ENCODE peak calls at places on chromosomes 11 and 22, in ten cellular contexts. D is stomach, L is adrenal gland, S is ovary, E is A549, Q is Panc1, C is PC-9, V is IMR-90, A is heart left ventricle, J is body of pancreas. Y is an unnamed sample. For H3K4me1, the result is how much of the 10 kb centered on the place peaks cover.

GRCh38 chr11:59158206-59159068 is 13.5 kb upstream of the DTX4 start:
- DNase-seq in D (peak), L (peak), S (no peak), E (peak), Q (no peak), C (peak), V (peak), A (peak), J (peak), Y (peak)

GRCh38 chr22:49489821-49490220 is 337.9 kb downstream of the BRD1 start:
- DNase-seq in D (no peak), L (no peak), S (no peak), E (no peak), Q (no peak), C (no peak), V (no peak), A (no peak), J (no peak), Y (no peak)

GRCh38 chr11:102843474-102843873 is at the start of gene MMP3:
- DNase-seq in D (no peak), L (no peak), S (no peak), E (no peak), Q (no peak), C (no peak), V (peak), A (no peak), J (no peak), Y (no peak)

GRCh38 chr11:81915045-81915444 is 818.6 kb downstream of the FAM181B start:
- DNase-seq in D (no peak), L (no peak), S (no peak), E (no peak), Q (no peak), C (no peak), V (no peak), A (no peak), J (no peak), Y (no peak)

GRCh38 chr22:50529416-50530279 is at the start of gene TYMP:
- DNase-seq in D (peak), L (peak), S (no peak), E (peak), Q (no peak), C (no peak), V (no peak), A (peak), J (peak), Y (no peak)

GRCh38 chr11:117175104-117175503 is 3.4 kb upstream of the SIDT2 start:
- DNase-seq in D (peak), L (no peak), S (no peak), E (no peak), Q (no peak), C (no peak), V (no peak), A (no peak), J (no peak), Y (no peak)

GRCh38 chr11:14300661-14301304 is 58.2 kb downstream of the RRAS2 start:
- DNase-seq in D (peak), L (peak), S (peak), E (peak), Q (peak), C (peak), V (peak), A (peak), J (peak), Y (peak)

GRCh38 chr11:34924714-34925113 is 8.3 kb downstream of the PDHX start:
- DNase-seq in D (no peak), L (no peak), S (no peak), E (no peak), Q (no peak), C (no peak), V (no peak), A (no peak), J (no peak), Y (no peak)

GRCh38 chr11:13831707-13832106 is 130.8 kb upstream of the SPON1 start:
- DNase-seq in D (no peak), L (no peak), S (no peak), E (no peak), Q (no peak), C (no peak), V (no peak), A (no peak), J (peak), Y (no peak)

GRCh38 chr11:130712480-130712879 is 203.8 kb downstream of the SNX19 start:
- DNase-seq in D (no peak), L (no peak), S (no peak), E (no peak), Q (no peak), C (no peak), V (no peak), A (no peak), J (no peak), Y (no peak)

GRCh38 chr11:134443246-134443645 is 31.2 kb upstream of the B3GAT1 start:
- DNase-seq in D (no peak), L (no peak), S (no peak), E (no peak), Q (no peak), C (no peak), V (no peak), A (no peak), J (no peak), Y (no peak)

GRCh38 chr11:59263225-59263894 is 50.6 kb upstream of the MPEG1 start:
- DNase-seq in D (peak), L (no peak), S (no peak), E (no peak), Q (no peak), C (no peak), V (no peak), A (no peak), J (peak), Y (peak)

GRCh38 chr11:17699157-17700114 is 19.9 kb upstream of the MYOD1 start:
- DNase-seq in D (no peak), L (no peak), S (no peak), E (no peak), Q (no peak), C (no peak), V (peak), A (no peak), J (no peak), Y (no peak)
- TF ChIP-seq CTCF in D (no peak), L (no peak), S (no peak), E (no peak), Q (no peak), C (no peak), V (no peak), A (no peak), J (no peak), Y (no peak)

DNA sequence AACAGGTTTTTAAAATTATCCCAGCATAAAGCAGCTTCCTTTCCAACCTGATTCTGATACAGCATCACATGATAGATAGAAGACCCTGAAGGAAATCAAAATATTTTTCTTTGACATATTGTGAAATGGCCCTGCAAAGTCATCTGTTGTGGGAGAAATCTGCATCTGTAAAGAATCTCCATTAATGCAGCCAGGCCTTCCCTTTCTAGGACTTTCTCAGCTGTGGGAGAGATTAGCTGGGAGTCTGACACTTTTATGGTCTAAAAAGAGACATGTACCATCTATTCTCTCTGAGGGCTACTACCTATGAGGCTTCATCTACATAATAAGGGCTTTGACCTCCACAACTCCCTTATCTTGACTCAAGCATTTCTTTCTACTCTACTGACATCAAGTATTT is 238.1 kb downstream of the SWAP70 start:
- DNase-seq in D (no peak), L (no peak), S (no peak), E (no peak), Q (no peak), C (no peak), V (no peak), A (no peak), J (no peak), Y (no peak)
- H3K4me1 ChIP-seq in D (under half), L (under half), S (under half), E (under half), Q (under half), C (under half), V (under half), A (under half), J (under half), Y (under half)

GRCh38 chr22:46593211-46593676 is 26.9 kb upstream of the GRAMD4 start:
- DNase-seq in D (no peak), L (peak), S (no peak), E (no peak), Q (no peak), C (no peak), V (no peak), A (no peak), J (no peak), Y (peak)
- H3K4me3 ChIP-seq in D (no peak), L (no peak), S (no peak), E (no peak), Q (no peak), C (no peak), V (no peak), A (no peak), J (no peak), Y (no peak)

GRCh38 chr11:11966826-11967668 is 41.4 kb downstream of the DKK3 start:
- DNase-seq in D (peak), L (peak), S (peak), E (peak), Q (peak), C (no peak), V (peak), A (peak), J (peak), Y (peak)
- TF ChIP-seq CTCF in D (peak), L (peak), S (peak), E (peak), Q (peak), C (peak), V (peak), A (peak), J (peak), Y (peak)

DNA sequence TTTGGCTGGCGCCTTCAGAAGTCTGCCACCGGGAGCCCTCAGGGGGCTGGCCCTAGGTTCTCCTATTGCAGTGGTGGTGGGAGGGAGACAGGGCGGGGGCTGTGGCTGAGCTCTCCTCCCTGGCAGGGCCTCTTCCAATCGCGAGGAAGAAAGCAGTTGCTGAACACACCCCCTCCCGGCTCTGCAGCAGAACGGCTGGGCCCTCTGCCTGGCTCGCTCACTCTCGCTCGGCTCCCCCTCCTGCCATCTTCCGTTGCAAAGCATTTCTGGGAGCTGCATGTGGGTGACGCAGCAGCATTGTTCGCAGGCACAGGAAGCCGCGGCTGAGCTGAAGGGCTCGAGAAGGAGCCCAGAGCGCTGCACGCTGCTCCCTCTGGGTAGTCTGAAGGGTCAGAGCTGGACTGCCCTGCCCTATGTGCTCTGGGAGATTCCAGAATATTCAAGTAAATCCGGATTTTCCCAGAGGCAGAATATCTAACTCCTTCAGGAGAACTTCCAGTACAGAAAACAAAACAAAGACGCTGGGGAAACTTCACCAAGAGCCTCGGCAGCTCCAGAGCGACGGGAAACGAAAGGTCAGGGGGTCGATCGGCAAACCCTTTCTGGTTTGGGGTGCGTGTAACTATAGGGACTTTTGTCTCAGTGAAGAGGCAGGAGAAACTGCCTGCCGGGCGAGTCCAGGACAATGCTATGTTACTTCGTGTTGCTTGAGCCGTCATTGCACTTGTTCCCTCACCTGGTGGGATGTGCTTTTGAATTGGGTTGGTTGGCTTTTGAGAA is 26.3 kb upstream of the GRK2 start:
- DNase-seq in D (peak), L (peak), S (peak), E (peak), Q (peak), C (peak), V (peak), A (peak), J (peak), Y (peak)
- H3K4me1 ChIP-seq in D (under half), L (under half), S (under half), E (under half), Q (under half), C (half or more), V (under half), A (half or more), J (under half), Y (under half)

DNA sequence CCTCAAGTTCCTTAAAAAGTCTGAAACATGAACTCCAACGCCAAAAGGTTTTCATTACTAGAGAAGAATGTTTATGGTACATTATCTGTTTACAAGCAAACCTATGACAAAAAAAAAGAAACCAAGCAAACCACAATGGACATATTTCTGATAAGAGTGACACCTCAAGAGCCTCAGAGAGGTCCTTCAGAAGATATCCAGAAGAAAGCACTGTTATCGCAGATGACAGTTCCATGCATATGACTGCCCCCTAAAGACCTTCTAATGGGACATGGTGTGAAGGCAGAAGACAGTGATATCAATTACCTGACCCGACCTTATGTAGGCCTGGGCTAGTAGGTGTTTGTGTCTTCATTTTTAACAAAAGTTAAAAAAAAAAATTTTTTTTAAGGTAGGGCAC is 3.1 kb downstream of the HDHD5 start:
- DNase-seq in D (no peak), L (no peak), S (no peak), E (no peak), Q (no peak), C (no peak), V (no peak), A (no peak), J (no peak), Y (no peak)
- H3K4me3 ChIP-seq in D (no peak), L (no peak), S (no peak), E (no peak), Q (no peak), C (no peak), V (no peak), A (no peak), J (no peak), Y (no peak)

DNA sequence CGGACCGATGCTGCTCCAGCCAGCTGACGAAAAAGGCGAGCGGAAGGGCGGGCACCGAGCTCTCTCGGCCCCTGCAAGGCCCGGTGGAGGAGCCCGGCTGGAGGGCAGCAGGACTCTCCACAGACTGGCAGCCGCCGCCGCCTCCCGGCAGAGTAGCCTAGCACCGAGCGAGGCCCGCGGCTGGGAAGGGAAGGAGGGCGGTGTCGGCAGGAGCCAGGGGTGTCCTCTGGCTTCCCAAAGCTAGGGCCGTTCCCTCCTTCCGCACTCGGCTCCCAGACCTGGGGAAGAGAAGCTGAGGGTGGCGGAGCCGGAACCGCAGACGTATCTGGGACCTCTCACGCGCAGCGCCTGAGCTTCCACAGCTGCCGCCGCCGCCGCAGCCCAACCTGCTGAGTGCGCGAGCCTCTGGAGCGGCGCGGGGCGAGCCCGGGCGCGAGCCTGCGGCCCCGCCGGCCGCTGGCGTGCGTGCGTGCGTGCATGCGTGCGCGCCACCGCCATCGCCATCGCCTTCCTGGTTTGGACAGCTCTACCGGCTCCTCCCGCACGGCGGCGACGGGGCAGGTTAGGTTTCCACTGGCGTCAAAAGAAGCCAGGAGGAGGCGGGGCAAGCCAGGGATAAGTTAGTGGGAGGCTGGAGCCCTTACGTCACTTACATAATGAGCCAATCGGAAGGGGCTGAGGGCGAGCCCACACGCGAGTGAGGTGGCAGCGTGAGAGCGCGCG is at the start of gene RAB6A:
- DNase-seq in D (peak), L (peak), S (peak), E (peak), Q (peak), C (peak), V (peak), A (peak), J (peak), Y (peak)
- TF ChIP-seq CTCF in D (peak), L (peak), S (peak), E (no peak), Q (no peak), C (peak), V (peak), A (peak), J (peak), Y (peak)

GRCh38 chr11:855343-855674 is 12.7 kb downstream of the TSPAN4 start:
- DNase-seq in D (no peak), L (no peak), S (no peak), E (no peak), Q (no peak), C (no peak), V (no peak), A (no peak), J (no peak), Y (no peak)

GRCh38 chr11:853682-854448 is 11.2 kb downstream of the TSPAN4 start:
- DNase-seq in D (no peak), L (no peak), S (no peak), E (no peak), Q (no peak), C (no peak), V (no peak), A (no peak), J (no peak), Y (no peak)

GRCh38 chr11:854601-855342 is 12.1 kb downstream of the TSPAN4 start:
- DNase-seq in D (no peak), L (no peak), S (no peak), E (no peak), Q (no peak), C (no peak), V (no peak), A (no peak), J (no peak), Y (no peak)

GRCh38 chr11:850777-851762 is 8.4 kb downstream of the TSPAN4 start:
- DNase-seq in D (no peak), L (no peak), S (peak), E (no peak), Q (no peak), C (no peak), V (no peak), A (no peak), J (no peak), Y (no peak)

DNA sequence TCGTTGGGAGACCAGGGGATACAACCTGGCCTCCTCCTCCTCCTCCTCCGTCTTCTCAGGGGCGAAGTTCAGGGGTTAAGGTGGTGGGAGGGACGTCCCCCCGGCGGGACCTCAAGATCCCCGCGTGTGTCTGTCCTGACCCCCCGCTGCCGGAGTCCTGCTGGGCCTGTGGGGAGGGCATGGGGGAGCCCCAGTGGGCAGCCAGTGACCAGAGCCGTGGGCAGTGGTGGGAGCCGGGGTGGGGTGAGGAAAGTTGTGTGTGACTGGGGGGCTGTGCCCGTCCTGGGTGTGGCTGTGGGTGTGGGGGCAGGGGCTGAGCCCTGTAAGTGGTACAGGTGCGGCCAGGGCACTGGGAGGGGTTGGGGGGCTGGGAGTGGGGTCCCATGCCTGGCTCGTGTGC is 10.1 kb downstream of the TSPAN4 start:
- DNase-seq in D (no peak), L (no peak), S (no peak), E (no peak), Q (no peak), C (no peak), V (no peak), A (no peak), J (no peak), Y (no peak)
- H3K4me1 ChIP-seq in D (under half), L (under half), S (under half), E (under half), Q (under half), C (under half), V (under half), A (under half), J (under half), Y (under half)

GRCh38 chr11:65487467-65488272 is 11.2 kb upstream of the MALAT1 start:
- DNase-seq in D (peak), L (peak), S (peak), E (peak), Q (peak), C (peak), V (peak), A (peak), J (peak), Y (peak)
- H3K4me3 ChIP-seq in D (peak), L (no peak), S (peak), E (peak), Q (no peak), C (no peak), V (no peak), A (no peak), J (no peak), Y (no peak)

GRCh38 chr11:125918140-125918840 is 14.0 kb downstream of the DDX25 start:
- DNase-seq in D (no peak), L (no peak), S (no peak), E (no peak), Q (no peak), C (no peak), V (no peak), A (no peak), J (no peak), Y (no peak)
- TF ChIP-seq CTCF in D (no peak), L (no peak), S (no peak), E (no peak), Q (no peak), C (no peak), V (no peak), A (no peak), J (no peak), Y (no peak)

Y was measured in testis.